ENCODE peak calls at places on chromosome 21, in four cellular contexts. Q is vagina, Y is stomach, M is heart left ventricle. A is an unnamed sample.

GRCh38 chr21:31198575-31198974 is 145.5 kb downstream of the TIAM1 start:
- DNase-seq in Q (no peak), Y (no peak), M (no peak), A (peak)

GRCh38 chr21:16767201-16767600 is 745.6 kb upstream of the CXADR start:
- DNase-seq in Y (no peak), Q (no peak), M (no peak), A (no peak)

GRCh38 chr21:41374177-41374712 is 12.4 kb downstream of the MX2 start:
- DNase-seq in M (peak), Q (no peak), Y (no peak), A (no peak)

GRCh38 chr21:45570826-45571601 is 28.8 kb upstream of the SLC19A1 start:
- DNase-seq in M (no peak), Q (no peak), Y (peak), A (no peak)

GRCh38 chr21:32088471-32088870 is 190.4 kb downstream of the MIS18A start:
- DNase-seq in Q (peak), M (no peak), Y (no peak), A (no peak)

GRCh38 chr21:32914424-32915070 is 111.2 kb upstream of the OLIG2 start:
- DNase-seq in M (no peak), Y (no peak), Q (no peak), A (no peak)

GRCh38 chr21:32813265-32813903 is 41.8 kb upstream of the PAXBP1 start:
- DNase-seq in M (no peak), Y (no peak), Q (no peak), A (peak)

GRCh38 chr21:44626262-44626661 is 631 bp upstream of the KRTAP10-9 start:
- DNase-seq in Y (no peak), Q (no peak), M (peak), A (no peak)

GRCh38 chr21:36727886-36728285 is 29.0 kb downstream of the SIM2 start:
- DNase-seq in Q (no peak), Y (peak), M (no peak), A (no peak)

GRCh38 chr21:45993210-45994085 is 11.9 kb downstream of the COL6A1 start:
- DNase-seq in Y (no peak), Q (no peak), M (peak), A (no peak)

GRCh38 chr21:27251752-27252151 is 284.9 kb upstream of the ADAMTS5 start:
- DNase-seq in M (no peak), Y (no peak), Q (no peak), A (no peak)

GRCh38 chr21:33268736-33269441 is 2.7 kb downstream of the IL10RB start:
- DNase-seq in Y (peak), Q (no peak), M (peak), A (no peak)

GRCh38 chr21:36572091-36572490 is 92.2 kb upstream of the CLDN14 start:
- DNase-seq in Q (no peak), M (no peak), Y (no peak), A (no peak)

GRCh38 chr21:24852610-24853195 is 754.6 kb downstream of the MRPL39 start:
- DNase-seq in Q (no peak), Y (no peak), M (no peak), A (no peak)

GRCh38 chr21:36892201-36892600 is 74.3 kb downstream of the HLCS start:
- DNase-seq in M (no peak), Q (no peak), Y (no peak), A (no peak)

GRCh38 chr21:34599534-34600101 is 15.3 kb downstream of the RCAN1 start:
- DNase-seq in M (no peak), Q (peak), Y (no peak), A (no peak)
- H3K27ac ChIP-seq in M (no peak), Q (no peak), Y (no peak), A (no peak)

DNA sequence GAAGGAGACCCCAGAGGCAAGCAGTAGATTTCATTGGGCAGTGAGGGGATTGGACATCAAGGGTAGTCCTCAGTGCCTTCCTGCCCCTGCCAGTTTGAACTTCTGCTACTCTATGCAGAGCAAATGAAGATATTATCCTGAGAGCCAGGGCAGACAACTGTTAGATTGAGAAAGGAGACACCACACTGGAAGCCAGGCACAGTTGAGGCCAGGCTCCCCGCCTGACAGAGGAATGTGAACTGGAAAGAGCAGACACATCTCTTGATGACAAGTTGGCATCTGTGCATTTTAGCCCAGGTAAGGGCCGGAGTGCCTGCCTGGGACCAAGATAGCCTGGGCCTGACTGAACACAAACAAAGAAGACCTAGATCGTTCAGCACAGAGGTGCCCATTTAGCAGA is 16.0 kb downstream of the SH3BGR start:
- DNase-seq in Q (no peak), Y (no peak), M (no peak), A (no peak)
- TF ChIP-seq POLR2A in Q (no peak), Y (no peak), M (no peak), A (no peak)

GRCh38 chr21:26110703-26111102 is 59.9 kb downstream of the APP start:
- DNase-seq in Q (no peak), M (no peak), Y (no peak), A (no peak)

GRCh38 chr21:26105819-26106218 is 64.8 kb downstream of the APP start:
- DNase-seq in Y (no peak), Q (no peak), M (no peak), A (no peak)

GRCh38 chr21:26112127-26112742 is 58.3 kb downstream of the APP start:
- DNase-seq in Q (no peak), Y (no peak), M (no peak), A (no peak)

GRCh38 chr21:26106562-26106961 is 64.0 kb downstream of the APP start:
- DNase-seq in M (no peak), Q (no peak), Y (no peak), A (peak)

DNA sequence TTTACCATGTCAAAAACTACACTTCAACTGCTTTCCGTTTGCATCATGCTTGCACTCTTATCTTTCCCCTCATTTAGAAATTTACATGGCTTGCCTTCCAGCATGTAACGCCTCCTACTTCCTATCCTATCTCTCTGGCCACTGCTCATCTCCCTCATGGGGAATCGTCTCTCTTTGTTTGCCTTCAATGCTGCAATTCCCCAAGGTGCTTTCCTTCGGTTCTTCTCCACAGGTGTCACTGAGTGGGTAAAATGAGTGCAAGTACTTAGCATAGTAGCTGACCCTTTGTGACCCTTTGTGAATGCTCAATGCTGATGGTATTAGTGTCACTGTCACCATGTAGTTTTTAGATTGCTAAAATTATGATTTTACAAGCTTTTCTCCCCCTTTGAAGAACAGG is 63.1 kb downstream of the APP start:
- DNase-seq in Y (no peak), M (no peak), Q (no peak), A (no peak)
- H3K27ac ChIP-seq in Y (no peak), M (no peak), Q (no peak), A (no peak)

GRCh38 chr21:28991861-28992525 is 684 bp downstream of the LTN1 start:
- DNase-seq in Y (no peak), M (no peak), Q (no peak), A (no peak)

GRCh38 chr21:28993293-28993629 is 584 bp upstream of the LTN1 start:
- DNase-seq in M (no peak), Y (no peak), Q (no peak), A (no peak)

DNA sequence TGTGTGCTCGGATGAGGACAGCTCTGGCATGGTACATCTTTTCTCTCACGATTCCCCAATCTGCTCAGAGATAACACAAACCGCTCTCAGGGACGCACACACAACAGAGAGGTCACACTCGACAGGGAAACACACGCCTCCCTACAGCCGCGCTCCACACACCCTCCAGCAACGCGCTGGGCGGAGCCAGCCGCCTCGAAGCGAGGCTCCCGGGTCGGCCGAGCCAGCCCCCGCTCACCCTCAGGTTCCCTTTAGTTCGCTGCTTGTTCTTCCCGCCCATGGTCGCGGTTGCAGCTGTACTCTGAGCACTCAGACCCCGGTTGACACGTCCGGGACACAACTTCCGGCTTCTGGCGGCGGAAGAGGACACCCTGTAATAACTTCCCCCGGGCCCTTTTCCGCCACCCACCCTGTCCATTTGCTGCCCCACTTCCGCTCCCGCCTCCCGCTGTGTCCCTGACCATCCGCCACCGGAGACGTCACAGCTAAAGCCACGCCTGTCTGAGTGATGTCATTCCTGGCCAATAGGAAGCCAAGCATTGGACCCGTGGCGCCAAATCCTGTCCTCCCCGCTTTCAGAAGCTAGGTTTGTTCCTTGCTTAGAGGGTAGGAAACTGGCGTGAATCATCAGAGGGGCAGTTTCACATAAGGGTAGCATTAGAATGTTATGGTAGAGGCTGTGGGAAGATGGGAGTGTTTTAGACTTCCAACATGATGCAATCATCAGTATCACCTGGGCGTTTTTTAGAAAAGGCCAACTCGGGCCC is at the start of gene LTN1:
- DNase-seq in M (peak), Y (peak), Q (peak), A (peak)
- TF ChIP-seq POLR2A in M (peak), Y (no peak), Q (no peak), A (peak)

GRCh38 chr21:29235714-29236197 is 63.0 kb upstream of the BACH1 start:
- DNase-seq in Y (no peak), M (no peak), Q (no peak), A (no peak)

GRCh38 chr21:29230541-29231275 is 68.0 kb upstream of the BACH1 start:
- DNase-seq in Y (no peak), M (no peak), Q (no peak), A (no peak)

GRCh38 chr21:29231781-29232548 is 66.8 kb upstream of the BACH1 start:
- DNase-seq in Y (no peak), Q (no peak), M (no peak), A (no peak)

GRCh38 chr21:29233611-29234540 is 64.8 kb upstream of the BACH1 start:
- DNase-seq in Y (no peak), Q (no peak), M (no peak), A (no peak)

GRCh38 chr21:29232601-29233541 is 65.9 kb upstream of the BACH1 start:
- DNase-seq in Y (no peak), M (no peak), Q (no peak), A (peak)
- H3K27ac ChIP-seq in Y (no peak), M (no peak), Q (no peak), A (no peak)

GRCh38 chr21:15659768-15660423 is 69.9 kb upstream of the USP25 start:
- DNase-seq in M (no peak), Y (no peak), Q (no peak), A (no peak)
- TF ChIP-seq POLR2A in M (no peak), Y (no peak), Q (no peak), A (no peak)

GRCh38 chr21:42757826-42758655 is 104.6 kb downstream of the PDE9A start:
- DNase-seq in Y (no peak), Q (no peak), M (peak), A (no peak)
- H3K27ac ChIP-seq in Y (no peak), Q (no peak), M (no peak), A (no peak)